ENCODE peak calls at places on chromosomes 4 and X, in five cellular contexts. One of them, this sample, is unnamed.

GRCh38 chr4:85779165-85779564 is 304.2 kb downstream of the ARHGAP24 start:
- DNase-seq in neuronal stem cell: no peak
- DNase-seq in H9: no peak
- DNase-seq in IMR-90: peak; percentile 62
- DNase-seq in H1: no peak
- DNase-seq in this sample: no peak

GRCh38 chrX:109660756-109661155 is 35.8 kb upstream of the KCNE5 start:
- DNase-seq in H1: no peak
- DNase-seq in H9: no peak
- DNase-seq in neuronal stem cell: no peak
- DNase-seq in IMR-90: peak; percentile 32
- DNase-seq in this sample: no peak

GRCh38 chr4:126719803-126720202 is 913.0 kb upstream of the INTU start:
- DNase-seq in H9: no peak
- DNase-seq in neuronal stem cell: no peak
- DNase-seq in IMR-90: no peak
- DNase-seq in H1: no peak
- DNase-seq in this sample: no peak

GRCh38 chr4:150906987-150907633 is 108.0 kb downstream of the LRBA start:
- DNase-seq in neuronal stem cell: peak; percentile 3
- DNase-seq in IMR-90: no peak
- DNase-seq in H9: no peak
- DNase-seq in H1: no peak
- DNase-seq in this sample: peak; percentile 61

GRCh38 chr4:175703956-175704600 is 108.0 kb downstream of the GPM6A start:
- DNase-seq in H1: no peak
- DNase-seq in neuronal stem cell: no peak
- DNase-seq in H9: no peak
- DNase-seq in IMR-90: no peak
- DNase-seq in this sample: no peak

GRCh38 chr4:129862461-129862860 is 766.5 kb downstream of the C4orf33 start:
- DNase-seq in neuronal stem cell: no peak
- DNase-seq in H1: no peak
- DNase-seq in H9: no peak
- DNase-seq in IMR-90: no peak
- DNase-seq in this sample: peak; percentile 10

GRCh38 chr4:13908455-13908854 is 280.9 kb upstream of the BOD1L1 start:
- DNase-seq in neuronal stem cell: no peak
- DNase-seq in H9: no peak
- DNase-seq in H1: no peak
- DNase-seq in IMR-90: no peak
- DNase-seq in this sample: no peak

GRCh38 chr4:57080781-57081650 is 29.2 kb downstream of the IGFBP7 start:
- DNase-seq in H9: no peak
- DNase-seq in H1: no peak
- DNase-seq in neuronal stem cell: no peak
- DNase-seq in IMR-90: peak; percentile 98
- DNase-seq in this sample: peak; percentile 69

GRCh38 chrX:57286507-57287251 is at the start of gene FAAH2:
- DNase-seq in H1: no peak
- DNase-seq in IMR-90: no peak
- DNase-seq in neuronal stem cell: no peak
- DNase-seq in H9: peak; percentile 66
- DNase-seq in this sample: peak; percentile 69

GRCh38 chr4:141501395-141501794 is 135.0 kb upstream of the IL15 start:
- DNase-seq in H1: no peak
- DNase-seq in neuronal stem cell: no peak
- DNase-seq in IMR-90: peak; percentile 17
- DNase-seq in H9: no peak
- DNase-seq in this sample: no peak

GRCh38 chr4:70530997-70531396 is 12.6 kb downstream of the AMTN start:
- DNase-seq in H1: no peak
- DNase-seq in neuronal stem cell: no peak
- DNase-seq in H9: no peak
- DNase-seq in IMR-90: no peak
- DNase-seq in this sample: no peak

GRCh38 chrX:143623657-143624056 is 12.2 kb downstream of the SLITRK4 start:
- DNase-seq in H1: no peak
- DNase-seq in H9: no peak
- DNase-seq in IMR-90: no peak
- DNase-seq in neuronal stem cell: no peak
- DNase-seq in this sample: no peak

GRCh38 chrX:103530540-103530939 is 11.3 kb upstream of the RAB40A start:
- DNase-seq in neuronal stem cell: no peak
- DNase-seq in IMR-90: peak; percentile 6
- DNase-seq in H9: no peak
- DNase-seq in H1: no peak
- DNase-seq in this sample: no peak

GRCh38 chrX:103536071-103536470 is 16.8 kb upstream of the RAB40A start:
- DNase-seq in H1: no peak
- DNase-seq in IMR-90: no peak
- DNase-seq in neuronal stem cell: no peak
- DNase-seq in H9: no peak
- DNase-seq in this sample: no peak

GRCh38 chrX:103535206-103535605 is 15.9 kb upstream of the RAB40A start:
- DNase-seq in H1: no peak
- DNase-seq in neuronal stem cell: no peak
- DNase-seq in IMR-90: no peak
- DNase-seq in H9: no peak
- DNase-seq in this sample: no peak

GRCh38 chrX:103531002-103531401 is 11.7 kb upstream of the RAB40A start:
- DNase-seq in IMR-90: peak; percentile 92
- DNase-seq in H9: no peak
- DNase-seq in H1: no peak
- DNase-seq in neuronal stem cell: no peak
- DNase-seq in this sample: no peak

GRCh38 chrX:103533428-103534216 is 14.3 kb upstream of the RAB40A start:
- DNase-seq in IMR-90: peak; percentile 65
- DNase-seq in H9: peak; percentile 77
- DNase-seq in H1: peak; percentile 25
- DNase-seq in neuronal stem cell: peak; percentile 67
- DNase-seq in this sample: peak; percentile 61
- H2BK15ac ChIP-seq in IMR-90: no peak overlapping the region
- H2BK15ac ChIP-seq in H9: no peak overlapping the region
- H2BK15ac ChIP-seq in H1: no peak overlapping the region
- H2BK15ac ChIP-seq in neuronal stem cell: no peak overlapping the region
- H2BK15ac ChIP-seq in this sample: no peak overlapping the region

GRCh38 chr4:154004028-154004427 is 215.1 kb upstream of the SFRP2 start:
- DNase-seq in H1: no peak
- DNase-seq in IMR-90: no peak
- DNase-seq in neuronal stem cell: no peak
- DNase-seq in H9: no peak
- DNase-seq in this sample: no peak

GRCh38 chr4:154001187-154001586 is 212.3 kb upstream of the SFRP2 start:
- DNase-seq in H9: no peak
- DNase-seq in IMR-90: no peak
- DNase-seq in neuronal stem cell: no peak
- DNase-seq in H1: no peak
- DNase-seq in this sample: no peak

GRCh38 chr4:154009191-154009590 is 220.3 kb upstream of the SFRP2 start:
- DNase-seq in IMR-90: no peak
- DNase-seq in neuronal stem cell: no peak
- DNase-seq in H9: no peak
- DNase-seq in H1: no peak
- DNase-seq in this sample: peak; percentile 12

GRCh38 chr4:154004859-154005520 is 216.1 kb upstream of the SFRP2 start:
- DNase-seq in neuronal stem cell: no peak
- DNase-seq in H9: no peak
- DNase-seq in IMR-90: no peak
- DNase-seq in H1: no peak
- DNase-seq in this sample: peak; percentile 13

GRCh38 chr4:154004450-154004849 is 215.6 kb upstream of the SFRP2 start:
- DNase-seq in IMR-90: no peak
- DNase-seq in H9: no peak
- DNase-seq in H1: no peak
- DNase-seq in neuronal stem cell: no peak
- DNase-seq in this sample: no peak
- H2BK15ac ChIP-seq in IMR-90: no peak overlapping the region
- H2BK15ac ChIP-seq in H9: no peak overlapping the region
- H2BK15ac ChIP-seq in H1: no peak overlapping the region
- H2BK15ac ChIP-seq in neuronal stem cell: no peak overlapping the region
- H2BK15ac ChIP-seq in this sample: no peak overlapping the region

GRCh38 chr4:118352843-118353373 is at the start of gene PRSS12:
- DNase-seq in H1: peak; percentile 57
- DNase-seq in H9: peak; percentile 86
- DNase-seq in neuronal stem cell: peak; percentile 77
- DNase-seq in IMR-90: peak; percentile 75
- DNase-seq in this sample: peak; percentile 89
- H2BK15ac ChIP-seq in H1: no peak within 1 kb of the TSS
- H2BK15ac ChIP-seq in H9: no peak within 1 kb of the TSS
- H2BK15ac ChIP-seq in neuronal stem cell: no peak within 1 kb of the TSS
- H2BK15ac ChIP-seq in IMR-90: peak within 1 kb of the TSS; percentile 59
- H2BK15ac ChIP-seq in this sample: no peak within 1 kb of the TSS

GRCh38 chr4:40629401-40630334 is at the start of gene RBM47:
- DNase-seq in neuronal stem cell: peak; percentile 54
- DNase-seq in IMR-90: peak; percentile 40
- DNase-seq in H1: peak; percentile 79
- DNase-seq in H9: peak; percentile 84
- DNase-seq in this sample: peak; percentile 92

GRCh38 chr4:40626183-40626990 is 3.3 kb downstream of the RBM47 start:
- DNase-seq in H1: no peak
- DNase-seq in neuronal stem cell: no peak
- DNase-seq in H9: no peak
- DNase-seq in IMR-90: peak; percentile 29
- DNase-seq in this sample: peak; percentile 47

GRCh38 chr4:40630335-40631021 is 814 bp upstream of the RBM47 start:
- DNase-seq in H1: peak; percentile 51
- DNase-seq in neuronal stem cell: no peak
- DNase-seq in H9: peak; percentile 81
- DNase-seq in IMR-90: no peak
- DNase-seq in this sample: peak; percentile 86

GRCh38 chr4:40628888-40629287 is 776 bp downstream of the RBM47 start:
- DNase-seq in H9: no peak
- DNase-seq in IMR-90: no peak
- DNase-seq in neuronal stem cell: no peak
- DNase-seq in H1: no peak
- DNase-seq in this sample: peak; percentile 36

GRCh38 chr4:40627540-40627939 is 2.1 kb downstream of the RBM47 start:
- DNase-seq in neuronal stem cell: no peak
- DNase-seq in H1: no peak
- DNase-seq in IMR-90: no peak
- DNase-seq in H9: no peak
- DNase-seq in this sample: no peak
- H2BK15ac ChIP-seq in neuronal stem cell: no peak overlapping the region
- H2BK15ac ChIP-seq in H1: no peak overlapping the region
- H2BK15ac ChIP-seq in IMR-90: no peak overlapping the region
- H2BK15ac ChIP-seq in H9: no peak overlapping the region
- H2BK15ac ChIP-seq in this sample: no peak overlapping the region

DNA sequence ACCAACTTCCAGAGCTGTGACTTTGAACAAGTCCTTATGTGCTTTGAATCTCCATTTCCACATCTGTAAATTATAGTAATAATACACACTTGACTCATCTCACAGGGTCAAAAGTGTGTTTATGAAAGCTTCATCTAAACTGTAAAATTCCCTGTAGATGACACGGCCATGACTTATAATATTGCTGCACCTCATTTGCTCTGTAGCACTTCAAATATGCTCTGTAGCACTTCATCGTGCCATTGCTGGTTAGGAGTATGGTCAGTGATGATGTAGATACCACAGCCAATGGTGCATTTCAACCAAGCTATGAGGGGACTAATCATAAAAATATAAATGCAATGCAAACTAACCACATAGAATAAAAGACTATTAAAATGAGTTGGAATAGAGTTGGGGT is 318.6 kb downstream of the ANK2 start:
- DNase-seq in IMR-90: peak; percentile 97
- DNase-seq in H1: no peak
- DNase-seq in H9: no peak
- DNase-seq in neuronal stem cell: no peak
- DNase-seq in this sample: no peak
- H2BK15ac ChIP-seq in IMR-90: no peak overlapping the region
- H2BK15ac ChIP-seq in H1: no peak overlapping the region
- H2BK15ac ChIP-seq in H9: no peak overlapping the region
- H2BK15ac ChIP-seq in neuronal stem cell: no peak overlapping the region
- H2BK15ac ChIP-seq in this sample: no peak overlapping the region

GRCh38 chr4:185222598-185222997 is 13.2 kb downstream of the SNX25 start:
- DNase-seq in H1: no peak
- DNase-seq in IMR-90: peak; percentile 87
- DNase-seq in neuronal stem cell: no peak
- DNase-seq in H9: no peak
- DNase-seq in this sample: no peak
- H2BK15ac ChIP-seq in H1: no peak overlapping the region
- H2BK15ac ChIP-seq in IMR-90: no peak overlapping the region
- H2BK15ac ChIP-seq in neuronal stem cell: no peak overlapping the region
- H2BK15ac ChIP-seq in H9: no peak overlapping the region
- H2BK15ac ChIP-seq in this sample: no peak overlapping the region

GRCh38 chr4:15337258-15337657 is 90.6 kb upstream of the C1QTNF7 start:
- DNase-seq in H1: no peak
- DNase-seq in IMR-90: no peak
- DNase-seq in H9: no peak
- DNase-seq in neuronal stem cell: no peak
- DNase-seq in this sample: no peak

GRCh38 chr4:15339732-15340131 is 88.1 kb upstream of the C1QTNF7 start:
- DNase-seq in H1: no peak
- DNase-seq in H9: no peak
- DNase-seq in neuronal stem cell: no peak
- DNase-seq in IMR-90: peak; percentile 82
- DNase-seq in this sample: no peak

GRCh38 chr4:15333692-15334633 is 93.9 kb upstream of the C1QTNF7 start:
- DNase-seq in H9: no peak
- DNase-seq in IMR-90: no peak
- DNase-seq in neuronal stem cell: no peak
- DNase-seq in H1: no peak
- DNase-seq in this sample: no peak

GRCh38 chr4:15332377-15332776 is 95.5 kb upstream of the C1QTNF7 start:
- DNase-seq in H9: no peak
- DNase-seq in IMR-90: no peak
- DNase-seq in neuronal stem cell: no peak
- DNase-seq in H1: no peak
- DNase-seq in this sample: no peak

GRCh38 chr4:15336410-15337184 is 91.2 kb upstream of the C1QTNF7 start:
- DNase-seq in H1: peak; percentile 25
- DNase-seq in IMR-90: peak; percentile 92
- DNase-seq in neuronal stem cell: no peak
- DNase-seq in H9: peak; percentile 42
- DNase-seq in this sample: peak; percentile 91
- H2BK15ac ChIP-seq in H1: no peak overlapping the region
- H2BK15ac ChIP-seq in IMR-90: peak overlapping the region; percentile 95
- H2BK15ac ChIP-seq in neuronal stem cell: no peak overlapping the region
- H2BK15ac ChIP-seq in H9: no peak overlapping the region
- H2BK15ac ChIP-seq in this sample: no peak overlapping the region